ENCODE peak calls at places on chromosomes 5 and 9, in ten cellular contexts. A is lower lobe of right lung, U is PC-3, T is astrocyte of the cerebellum, F is choroid plexus epithelial cell, J is ascending aorta, K is foreskin fibroblast, O is heart right ventricle, N is stomach, V is OCI-LY7. I is an unnamed sample.

GRCh38 chr5:130110333-130110732 is 206.1 kb downstream of the CHSY3 start:
- DNase-seq in A (no peak), U (no peak), T (no peak), F (peak; percentile 48), J (no peak), K (no peak), O (no peak), N (no peak), V (no peak), I (no peak)

GRCh38 chr5:10853144-10853543 is 92.1 kb upstream of the DAP start:
- DNase-seq in A (no peak), U (no peak), T (no peak), F (no peak), J (no peak), K (no peak), O (no peak), N (no peak), V (no peak), I (no peak)

GRCh38 chr5:168749391-168750100 is 170.4 kb upstream of the PANK3 start:
- DNase-seq in A (no peak), U (no peak), T (no peak), F (no peak), J (no peak), K (no peak), O (no peak), N (no peak), V (no peak), I (no peak)

GRCh38 chr9:122614362-122614761 is at the start of gene OR1Q1:
- DNase-seq in A (no peak), U (no peak), T (no peak), F (no peak), J (no peak), K (no peak), O (no peak), N (no peak), V (no peak), I (no peak)

GRCh38 chr9:81604306-81605153 is 84.8 kb downstream of the TLE1 start:
- DNase-seq in A (no peak), U (no peak), T (no peak), F (no peak), J (no peak), K (no peak), O (no peak), N (no peak), V (no peak), I (no peak)

GRCh38 chr9:13513262-13513661 is 233.8 kb upstream of the MPDZ start:
- DNase-seq in A (no peak), U (no peak), T (no peak), F (peak; percentile 38), J (no peak), K (peak; percentile 34), O (no peak), N (no peak), V (no peak), I (no peak)

GRCh38 chr9:2494571-2494970 is 127.0 kb upstream of the VLDLR start:
- DNase-seq in A (no peak), U (peak; percentile 15), T (peak; percentile 59), F (peak; percentile 72), J (no peak), K (peak; percentile 81), O (no peak), N (no peak), V (no peak), I (no peak)

GRCh38 chr9:74499770-74500583 is 2.8 kb downstream of the RORB start:
- DNase-seq in A (no peak), U (no peak), T (no peak), F (peak; percentile 27), J (no peak), K (peak; percentile 4), O (peak; percentile 4), N (no peak), V (no peak), I (no peak)

GRCh38 chr5:65085181-65085580 is 316.5 kb downstream of the CWC27 start:
- DNase-seq in A (no peak), U (no peak), T (no peak), F (no peak), J (no peak), K (no peak), O (no peak), N (no peak), V (no peak), I (no peak)

GRCh38 chr5:111697881-111698757 is 58.9 kb downstream of the NREP start:
- DNase-seq in A (no peak), U (peak; percentile 18), T (no peak), F (peak; percentile 67), J (no peak), K (peak; percentile 76), O (no peak), N (no peak), V (peak; percentile 26), I (no peak)

GRCh38 chr5:102792705-102793104 is 37.6 kb downstream of the PAM start:
- DNase-seq in A (no peak), U (peak; percentile 66), T (no peak), F (peak; percentile 70), J (no peak), K (peak; percentile 42), O (no peak), N (no peak), V (peak; percentile 4), I (no peak)

GRCh38 chr9:34984049-34984448 is 5.5 kb upstream of the DNAJB5 start:
- DNase-seq in A (no peak), U (peak; percentile 40), T (no peak), F (peak; percentile 48), J (no peak), K (peak; percentile 52), O (no peak), N (no peak), V (peak; percentile 61), I (no peak)

GRCh38 chr5:61582887-61583286 is 250.8 kb downstream of the ZSWIM6 start:
- DNase-seq in A (no peak), U (no peak), T (no peak), F (no peak), J (no peak), K (no peak), O (no peak), N (no peak), V (no peak), I (no peak)

DNA sequence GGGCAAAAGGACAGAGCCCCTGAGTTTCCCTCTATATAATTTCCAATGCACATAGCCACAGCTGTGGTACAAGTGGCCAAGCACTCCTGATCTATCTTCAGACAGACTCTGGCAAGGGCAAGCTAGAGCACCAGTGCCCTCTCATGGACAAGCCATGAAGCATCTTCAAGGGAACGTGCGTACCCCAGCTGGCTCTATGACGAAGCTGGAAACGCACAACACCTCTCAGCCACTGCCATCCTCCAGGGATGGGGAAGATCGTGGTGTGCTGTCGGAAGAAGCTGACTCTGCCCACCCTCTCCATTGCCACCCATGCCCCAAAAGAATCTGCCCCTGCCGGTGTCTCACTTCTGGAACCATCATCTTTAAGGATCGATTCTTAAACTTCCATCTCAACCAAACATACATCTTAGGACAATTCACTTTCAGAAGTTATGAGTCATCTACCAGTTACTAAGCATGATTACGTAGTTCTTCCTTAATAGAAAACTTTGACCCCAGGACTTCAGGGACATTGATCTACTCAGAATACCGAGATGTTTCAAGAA is 482.9 kb downstream of the AGTPBP1 start:
- DNase-seq in A (no peak), U (peak; percentile 34), T (peak; percentile 64), F (peak; percentile 23), J (no peak), K (peak; percentile 69), O (peak; percentile 24), N (peak; percentile 53), V (peak; percentile 7), I (peak; percentile 8)
- TF ChIP-seq CTCF in A (peak; percentile 52), U (peak; percentile 51), T (peak; percentile 89), F (peak; percentile 31), J (peak; percentile 54), K (peak; percentile 69), O (peak; percentile 73), N (no peak), V (peak; percentile 45), I (peak; percentile 66)

GRCh38 chr5:181159286-181160143 is 12.1 kb downstream of the OR2V2 start:
- DNase-seq in A (peak; percentile 85), U (peak; percentile 93), T (peak; percentile 46), F (peak; percentile 84), J (no peak), K (peak; percentile 91), O (peak; percentile 88), N (peak; percentile 90), V (peak; percentile 84), I (no peak)
- H3K4me3 ChIP-seq in A (no peak overlapping the region), U (no peak overlapping the region), T (no peak overlapping the region), F (no peak overlapping the region), J (no peak overlapping the region), K (no peak overlapping the region), O (no peak overlapping the region), N (no peak overlapping the region), V (no peak overlapping the region), I (no peak overlapping the region)

GRCh38 chr9:24841993-24842392 is 296.3 kb upstream of the IZUMO3 start:
- DNase-seq in A (no peak), U (no peak), T (no peak), F (no peak), J (no peak), K (no peak), O (no peak), N (no peak), V (no peak), I (no peak)

GRCh38 chr9:24846248-24846912 is 300.7 kb upstream of the IZUMO3 start:
- DNase-seq in A (no peak), U (no peak), T (no peak), F (no peak), J (no peak), K (no peak), O (no peak), N (no peak), V (peak; percentile 33), I (no peak)

DNA sequence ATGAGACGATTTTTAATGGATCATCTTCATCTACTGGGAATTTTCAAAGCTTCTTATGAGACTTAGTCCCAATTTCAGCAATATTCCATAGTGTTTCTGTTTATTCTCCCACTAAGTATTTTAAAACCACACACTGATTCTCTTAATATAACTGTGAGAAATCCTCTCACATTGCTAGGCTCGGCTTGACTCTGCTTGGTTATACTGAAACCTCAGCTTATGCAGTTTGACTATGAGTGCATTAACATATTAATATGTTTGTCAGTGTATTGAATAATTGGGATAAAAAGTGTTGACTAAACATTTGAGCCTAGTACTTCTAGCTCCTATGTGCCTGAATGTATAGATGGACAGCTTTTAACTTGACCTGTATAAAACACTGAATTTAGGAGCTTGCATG is 298.5 kb upstream of the IZUMO3 start:
- DNase-seq in A (no peak), U (no peak), T (no peak), F (no peak), J (no peak), K (no peak), O (no peak), N (no peak), V (no peak), I (no peak)
- TF ChIP-seq CTCF in A (no peak), U (no peak), T (no peak), F (no peak), J (no peak), K (no peak), O (no peak), N (no peak), V (no peak), I (no peak)

DNA sequence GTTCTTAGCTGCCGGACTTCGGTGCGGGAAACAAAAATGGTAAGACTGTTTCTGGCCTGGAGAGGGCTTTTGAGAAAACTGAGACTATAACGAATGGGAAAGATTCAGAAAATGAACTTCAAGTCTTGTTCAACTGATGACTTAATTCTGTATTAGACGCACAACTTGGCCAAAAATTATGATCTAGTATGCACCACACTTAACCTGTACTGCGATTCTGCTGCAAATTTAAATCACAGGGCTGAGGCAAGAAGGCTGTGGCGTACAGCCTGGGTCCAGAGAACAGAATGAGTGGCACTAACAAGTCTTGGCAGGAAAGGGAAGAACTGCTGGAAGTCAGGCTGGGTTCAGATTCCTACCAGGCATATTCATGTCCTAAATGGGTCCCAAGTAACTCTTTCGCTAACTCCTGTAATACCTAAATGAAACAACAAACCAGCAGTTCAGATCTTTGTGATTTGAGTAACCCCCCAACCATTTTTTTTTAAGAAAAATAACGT is 781 bp upstream of the COL23A1 start:
- DNase-seq in A (no peak), U (no peak), T (no peak), F (peak; percentile 26), J (no peak), K (peak; percentile 47), O (no peak), N (no peak), V (no peak), I (no peak)
- H3K4me3 ChIP-seq in A (peak overlapping the region; percentile 59), U (peak overlapping the region; percentile 47), T (peak overlapping the region; percentile 40), F (no peak overlapping the region), J (peak overlapping the region; percentile 67), K (peak overlapping the region; percentile 36), O (no peak overlapping the region), N (peak overlapping the region; percentile 50), V (no peak overlapping the region), I (no peak overlapping the region)

I was measured in BJ.